ENCODE peak calls at places on chromosomes 2 and 18, in ten cellular contexts. G, L, H, B, J, O, C, K, P and M are unnamed samples.

GRCh38 chr2:29080886-29081743 is 6.8 kb upstream of the PCARE start:
- DNase-seq in J (no peak), O (no peak), H (no peak), K (no peak), B (no peak), P (no peak), G (no peak), C (peak), L (no peak), M (no peak)

GRCh38 chr18:47036298-47036874 is 965 bp upstream of the ELOA2 start:
- DNase-seq in P (peak), C (peak), B (peak), G (no peak), J (no peak), L (peak), H (peak), O (peak), K (no peak), M (peak)

GRCh38 chr2:217331577-217332139 is 471.8 kb upstream of the TNP1 start:
- DNase-seq in G (no peak), C (peak), K (no peak), H (no peak), O (no peak), L (no peak), B (peak), J (no peak), P (peak), M (peak)

GRCh38 chr2:127485694-127486071 is 40.6 kb downstream of the IWS1 start:
- DNase-seq in G (no peak), B (no peak), O (no peak), J (no peak), H (no peak), P (no peak), C (no peak), L (no peak), K (no peak), M (no peak)

GRCh38 chr2:102063360-102063947 is 71.7 kb downstream of the IL1R2 start:
- DNase-seq in K (no peak), G (no peak), C (peak), H (no peak), J (peak), O (no peak), P (peak), L (no peak), B (no peak), M (peak)

GRCh38 chr2:237715459-237715947 is 83.1 kb upstream of the RBM44 start:
- DNase-seq in P (no peak), B (peak), K (no peak), J (no peak), L (no peak), G (no peak), C (no peak), H (no peak), O (no peak), M (no peak)

GRCh38 chr2:158756331-158756730 is 38.8 kb upstream of the DAPL1 start:
- DNase-seq in J (no peak), H (no peak), O (no peak), L (no peak), G (no peak), B (no peak), C (no peak), K (no peak), P (no peak), M (no peak)

GRCh38 chr2:200913654-200914053 is 24.5 kb downstream of the NIF3L1 start:
- DNase-seq in G (no peak), L (no peak), B (no peak), O (no peak), C (peak), J (no peak), H (no peak), K (no peak), P (peak), M (peak)

GRCh38 chr2:10614940-10615339 is 74.8 kb downstream of the NOL10 start:
- DNase-seq in G (no peak), H (no peak), C (peak), O (no peak), K (no peak), L (no peak), P (peak), J (no peak), B (no peak), M (no peak)

GRCh38 chr18:77765468-77765867 is 515.8 kb downstream of the GALR1 start:
- DNase-seq in C (no peak), B (peak), K (peak), G (no peak), H (no peak), J (no peak), O (peak), P (no peak), L (peak), M (no peak)

GRCh38 chr2:145036421-145036901 is 516.5 kb upstream of the ZEB2 start:
- DNase-seq in G (no peak), C (peak), H (no peak), B (no peak), P (no peak), K (no peak), L (no peak), J (no peak), O (no peak), M (peak)

GRCh38 chr2:173226899-173227692 is 127.6 kb upstream of the CDCA7 start:
- DNase-seq in O (no peak), H (no peak), C (no peak), P (no peak), L (no peak), K (no peak), J (no peak), G (no peak), B (peak), M (no peak)